ENCODE peak calls at places on chromosome 13, in four cellular contexts. One of them, this sample, is unnamed.

GRCh38 chr13:51981355-51981754 is 29.9 kb downstream of the ATP7B start:
- DNase-seq in thyroid gland: no peak
- DNase-seq in neuronal stem cell: no peak
- DNase-seq in IMR-90: no peak
- DNase-seq in this sample: no peak

GRCh38 chr13:91329736-91330135 is 17.8 kb upstream of the MIR17HG start:
- DNase-seq in neuronal stem cell: no peak
- DNase-seq in IMR-90: no peak
- DNase-seq in thyroid gland: no peak
- DNase-seq in this sample: no peak

GRCh38 chr13:81304121-81304659 is 963.3 kb upstream of the SPRY2 start:
- DNase-seq in thyroid gland: no peak
- DNase-seq in IMR-90: no peak
- DNase-seq in neuronal stem cell: no peak
- DNase-seq in this sample: no peak

GRCh38 chr13:75494491-75494890 is 12.5 kb upstream of the TBC1D4 start:
- DNase-seq in neuronal stem cell: no peak
- DNase-seq in IMR-90: peak; percentile 22
- DNase-seq in thyroid gland: no peak
- DNase-seq in this sample: no peak

GRCh38 chr13:46119883-46120614 is 15.2 kb upstream of the CPB2 start:
- DNase-seq in neuronal stem cell: no peak
- DNase-seq in IMR-90: peak; percentile 19
- DNase-seq in thyroid gland: peak; percentile 87
- DNase-seq in this sample: no peak

GRCh38 chr13:97124237-97124636 is 97.9 kb upstream of the MBNL2 start:
- DNase-seq in IMR-90: no peak
- DNase-seq in thyroid gland: no peak
- DNase-seq in neuronal stem cell: no peak
- DNase-seq in this sample: no peak

GRCh38 chr13:28048768-28049167 is 51.6 kb downstream of the FLT3 start:
- DNase-seq in neuronal stem cell: no peak
- DNase-seq in thyroid gland: no peak
- DNase-seq in IMR-90: no peak
- DNase-seq in this sample: no peak

GRCh38 chr13:43495732-43496131 is 291.0 kb downstream of the ENOX1 start:
- DNase-seq in thyroid gland: no peak
- DNase-seq in neuronal stem cell: no peak
- DNase-seq in IMR-90: peak; percentile 16
- DNase-seq in this sample: no peak

GRCh38 chr13:50208826-50209335 is 193.6 kb downstream of the KCNRG start:
- DNase-seq in IMR-90: peak; percentile 76
- DNase-seq in thyroid gland: peak; percentile 69
- DNase-seq in neuronal stem cell: no peak
- DNase-seq in this sample: no peak

GRCh38 chr13:72504026-72504925 is 223.2 kb downstream of the MZT1 start:
- DNase-seq in IMR-90: no peak
- DNase-seq in neuronal stem cell: no peak
- DNase-seq in thyroid gland: no peak
- DNase-seq in this sample: no peak

GRCh38 chr13:55606045-55606665 is 1534.6 kb upstream of the PRR20A start:
- DNase-seq in neuronal stem cell: no peak
- DNase-seq in thyroid gland: no peak
- DNase-seq in IMR-90: no peak
- DNase-seq in this sample: no peak

GRCh38 chr13:26619321-26619720 is 61.8 kb downstream of the WASF3 start:
- DNase-seq in thyroid gland: no peak
- DNase-seq in IMR-90: peak; percentile 91
- DNase-seq in neuronal stem cell: no peak
- DNase-seq in this sample: no peak

GRCh38 chr13:26618726-26619125 is 61.2 kb downstream of the WASF3 start:
- DNase-seq in IMR-90: no peak
- DNase-seq in thyroid gland: no peak
- DNase-seq in neuronal stem cell: no peak
- DNase-seq in this sample: no peak

GRCh38 chr13:26616126-26616525 is 58.6 kb downstream of the WASF3 start:
- DNase-seq in neuronal stem cell: no peak
- DNase-seq in thyroid gland: no peak
- DNase-seq in IMR-90: peak; percentile 72
- DNase-seq in this sample: no peak

DNA sequence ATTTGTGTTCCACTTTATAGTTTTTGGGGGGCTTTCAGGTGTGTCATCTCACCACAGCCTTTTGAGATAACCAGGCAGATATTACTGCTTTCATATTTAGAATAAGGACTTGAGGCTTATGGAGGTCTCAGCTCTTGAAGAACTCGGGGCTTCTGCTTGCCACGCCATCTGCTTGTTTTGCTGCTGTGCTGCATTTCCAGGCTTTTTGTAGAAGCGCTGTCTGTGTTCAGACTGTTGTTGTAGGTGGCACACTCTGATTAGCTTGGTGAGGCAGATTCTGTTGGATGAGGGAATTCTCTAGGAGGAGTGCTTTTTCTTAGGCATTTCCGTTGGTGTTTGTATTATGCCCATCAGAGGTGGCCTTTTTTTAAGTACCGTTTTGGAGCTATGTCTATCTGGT is 57.2 kb downstream of the WASF3 start:
- DNase-seq in neuronal stem cell: no peak
- DNase-seq in IMR-90: no peak
- DNase-seq in thyroid gland: no peak
- DNase-seq in this sample: no peak
- H3K27ac ChIP-seq in neuronal stem cell: no peak overlapping the region
- H3K27ac ChIP-seq in IMR-90: no peak overlapping the region
- H3K27ac ChIP-seq in thyroid gland: no peak overlapping the region
- H3K27ac ChIP-seq in this sample: no peak overlapping the region

DNA sequence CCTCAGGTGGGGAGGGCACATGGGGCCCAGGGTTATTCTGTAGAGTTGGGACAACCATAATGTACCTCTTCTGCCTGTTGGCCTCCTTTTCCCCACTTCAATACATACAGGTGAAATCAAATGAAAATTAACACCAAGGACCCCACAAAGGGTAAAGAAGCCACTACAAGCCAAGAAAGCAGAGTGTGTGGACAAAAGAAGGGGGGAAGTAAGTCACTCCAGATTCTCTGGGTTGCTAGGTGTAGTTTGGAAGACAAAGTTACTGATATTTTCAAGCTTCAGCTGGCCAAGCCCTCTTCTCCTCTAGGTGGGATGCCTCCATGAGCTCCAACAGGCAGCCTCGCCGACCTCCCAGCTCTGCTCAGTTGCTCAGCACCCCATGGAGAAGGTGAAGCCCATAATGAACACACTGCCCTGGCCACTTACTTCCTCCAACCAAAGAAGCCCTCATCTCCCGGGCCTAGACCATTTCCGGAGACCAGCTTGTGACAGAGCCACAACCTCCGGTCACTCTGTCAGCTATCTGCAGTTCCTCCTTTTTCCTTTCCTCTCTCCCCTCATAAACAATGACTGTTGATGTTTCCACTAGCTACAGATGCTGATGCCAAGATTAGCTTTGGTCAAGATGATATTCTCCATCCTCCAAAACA is 66.8 kb upstream of the MED4 start:
- DNase-seq in neuronal stem cell: no peak
- DNase-seq in IMR-90: no peak
- DNase-seq in thyroid gland: peak; percentile 4
- DNase-seq in this sample: peak; percentile 43
- H3K27ac ChIP-seq in neuronal stem cell: no peak overlapping the region
- H3K27ac ChIP-seq in IMR-90: no peak overlapping the region
- H3K27ac ChIP-seq in thyroid gland: peak overlapping the region; percentile 55
- H3K27ac ChIP-seq in this sample: peak overlapping the region; percentile 75

GRCh38 chr13:21047591-21048282 is 13.6 kb downstream of the LATS2 start:
- DNase-seq in neuronal stem cell: no peak
- DNase-seq in thyroid gland: peak; percentile 34
- DNase-seq in IMR-90: no peak
- DNase-seq in this sample: no peak

GRCh38 chr13:21046203-21046602 is 15.2 kb downstream of the LATS2 start:
- DNase-seq in thyroid gland: no peak
- DNase-seq in neuronal stem cell: no peak
- DNase-seq in IMR-90: no peak
- DNase-seq in this sample: no peak

GRCh38 chr13:21048901-21049655 is 12.3 kb downstream of the LATS2 start:
- DNase-seq in IMR-90: no peak
- DNase-seq in neuronal stem cell: no peak
- DNase-seq in thyroid gland: peak; percentile 94
- DNase-seq in this sample: no peak

GRCh38 chr13:21045101-21045500 is 16.3 kb downstream of the LATS2 start:
- DNase-seq in IMR-90: no peak
- DNase-seq in neuronal stem cell: no peak
- DNase-seq in thyroid gland: no peak
- DNase-seq in this sample: no peak

GRCh38 chr13:21047087-21047486 is 14.3 kb downstream of the LATS2 start:
- DNase-seq in neuronal stem cell: no peak
- DNase-seq in IMR-90: no peak
- DNase-seq in thyroid gland: no peak
- DNase-seq in this sample: no peak
- H3K27ac ChIP-seq in neuronal stem cell: no peak overlapping the region
- H3K27ac ChIP-seq in IMR-90: peak overlapping the region; percentile 35
- H3K27ac ChIP-seq in thyroid gland: peak overlapping the region; percentile 76
- H3K27ac ChIP-seq in this sample: no peak overlapping the region

GRCh38 chr13:39419866-39420265 is 183.1 kb downstream of the LHFPL6 start:
- DNase-seq in thyroid gland: no peak
- DNase-seq in neuronal stem cell: no peak
- DNase-seq in IMR-90: no peak
- DNase-seq in this sample: no peak

GRCh38 chr13:39417131-39417530 is 185.9 kb downstream of the LHFPL6 start:
- DNase-seq in IMR-90: no peak
- DNase-seq in thyroid gland: peak; percentile 4
- DNase-seq in neuronal stem cell: no peak
- DNase-seq in this sample: no peak

GRCh38 chr13:39417643-39418042 is 185.3 kb downstream of the LHFPL6 start:
- DNase-seq in thyroid gland: no peak
- DNase-seq in neuronal stem cell: peak; percentile 49
- DNase-seq in IMR-90: peak; percentile 72
- DNase-seq in this sample: no peak

GRCh38 chr13:39419068-39419467 is 183.9 kb downstream of the LHFPL6 start:
- DNase-seq in IMR-90: no peak
- DNase-seq in neuronal stem cell: no peak
- DNase-seq in thyroid gland: no peak
- DNase-seq in this sample: no peak

DNA sequence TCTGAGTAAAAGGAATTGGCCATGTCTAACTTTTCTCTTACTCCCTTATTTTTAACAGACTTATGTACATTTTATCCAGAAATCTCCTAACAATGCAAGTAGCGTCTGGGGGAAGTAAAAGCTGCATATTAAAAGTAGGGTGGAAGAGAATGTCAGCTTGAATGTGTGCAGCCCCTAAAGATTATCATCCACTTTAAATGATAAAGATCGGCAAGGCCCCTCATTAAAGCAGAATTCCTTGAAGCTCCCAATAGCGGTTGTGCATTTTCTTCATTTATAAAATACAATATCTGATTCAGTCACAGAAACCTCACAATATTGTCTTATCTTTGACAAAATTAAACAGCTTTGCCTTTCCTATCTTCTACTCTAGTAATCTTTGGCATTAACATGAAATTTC is 184.6 kb downstream of the LHFPL6 start:
- DNase-seq in neuronal stem cell: no peak
- DNase-seq in IMR-90: no peak
- DNase-seq in thyroid gland: no peak
- DNase-seq in this sample: no peak
- H3K27ac ChIP-seq in neuronal stem cell: peak overlapping the region; percentile 32
- H3K27ac ChIP-seq in IMR-90: no peak overlapping the region
- H3K27ac ChIP-seq in thyroid gland: no peak overlapping the region
- H3K27ac ChIP-seq in this sample: no peak overlapping the region

This sample was measured in substantia nigra.